ENCODE peak calls at places on chromosomes 13 and 19, in seven cellular contexts. Y is LNCaP clone FGC, O is fibroblast of villous mesenchyme, R is uterus, C is tibial nerve, S is body of pancreas, W is epithelial cell of proximal tubule. A is an unnamed sample.

GRCh38 chr19:54229146-54229545 is 6.3 kb upstream of the LILRB3 start:
- DNase-seq in W (no peak), R (no peak), C (no peak), Y (no peak), O (no peak), S (no peak), A (no peak)

GRCh38 chr13:24851546-24851945 is 87.6 kb downstream of the RNF17 start:
- DNase-seq in R (no peak), O (peak; percentile 63), Y (no peak), C (no peak), S (no peak), W (no peak), A (no peak)

GRCh38 chr19:42445948-42446347 is 3.2 kb upstream of the CXCL17 start:
- DNase-seq in W (no peak), R (no peak), O (no peak), C (no peak), Y (no peak), S (no peak), A (no peak)

GRCh38 chr19:17243340-17243853 is 2.3 kb downstream of the NR2F6 start:
- DNase-seq in R (no peak), S (peak; percentile 58), C (no peak), Y (no peak), W (no peak), O (no peak), A (no peak)

GRCh38 chr13:98473792-98474153 is 103.1 kb downstream of the STK24 start:
- DNase-seq in Y (peak; percentile 77), W (no peak), C (no peak), O (no peak), S (no peak), R (no peak), A (no peak)

GRCh38 chr19:48196321-48196761 is 25.9 kb downstream of the ZSWIM9 start:
- DNase-seq in R (no peak), S (no peak), O (no peak), W (no peak), Y (no peak), C (no peak), A (no peak)

GRCh38 chr13:27619711-27620376 is 485 bp downstream of the LNX2 start:
- DNase-seq in R (no peak), Y (no peak), S (no peak), W (no peak), C (peak; percentile 15), O (peak; percentile 27), A (no peak)

GRCh38 chr19:46076951-46077814 is 36.4 kb upstream of the IGFL4 start:
- DNase-seq in Y (no peak), S (peak; percentile 55), O (peak; percentile 80), C (no peak), R (peak; percentile 42), W (peak; percentile 29), A (peak; percentile 9)

GRCh38 chr19:7969560-7969949 is 26.1 kb upstream of the TIMM44 start:
- DNase-seq in R (no peak), O (no peak), C (no peak), S (no peak), Y (no peak), W (no peak), A (no peak)

GRCh38 chr13:50069255-50069654 is 54.0 kb downstream of the KCNRG start:
- DNase-seq in W (no peak), R (no peak), O (peak; percentile 74), Y (no peak), S (no peak), C (no peak), A (no peak)

GRCh38 chr19:48637948-48638830 is 1.0 kb upstream of the DBP start:
- DNase-seq in Y (peak; percentile 90), C (no peak), S (peak; percentile 94), W (peak; percentile 83), O (peak; percentile 97), R (peak; percentile 85), A (peak; percentile 84)

GRCh38 chr19:38173324-38174041 is 50.5 kb downstream of the DPF1 start:
- DNase-seq in R (no peak), Y (no peak), C (no peak), O (no peak), S (peak; percentile 70), W (no peak), A (no peak)

GRCh38 chr13:91557328-91557727 is 158.9 kb downstream of the GPC5 start:
- DNase-seq in Y (no peak), C (no peak), O (no peak), S (no peak), R (no peak), W (no peak), A (no peak)

GRCh38 chr13:39254606-39255005 is 216.3 kb downstream of the NHLRC3 start:
- DNase-seq in Y (no peak), C (no peak), W (no peak), O (no peak), R (no peak), S (no peak), A (no peak)

GRCh38 chr13:39259371-39259770 is 221.1 kb downstream of the NHLRC3 start:
- DNase-seq in R (no peak), W (no peak), O (no peak), Y (no peak), S (no peak), C (no peak), A (no peak)

GRCh38 chr13:39263033-39263432 is 224.8 kb downstream of the NHLRC3 start:
- DNase-seq in S (peak; percentile 32), R (peak; percentile 27), O (peak; percentile 27), W (no peak), C (peak; percentile 43), Y (no peak), A (no peak)

GRCh38 chr13:39253774-39254173 is 215.5 kb downstream of the NHLRC3 start:
- DNase-seq in R (no peak), O (peak; percentile 13), W (no peak), C (no peak), Y (no peak), S (no peak), A (peak; percentile 33)

GRCh38 chr13:39257642-39258041 is 219.4 kb downstream of the NHLRC3 start:
- DNase-seq in Y (no peak), W (no peak), R (no peak), O (no peak), S (no peak), C (no peak), A (no peak)
- TF ChIP-seq CTCF in Y (no peak), W (no peak), R (no peak), O (no peak), S (no peak), C (no peak), A (no peak)

GRCh38 chr19:43639507-43640423 is at the start of gene CADM4:
- DNase-seq in W (no peak), R (peak; percentile 33), O (no peak), C (no peak), S (peak; percentile 57), Y (no peak), A (no peak)

GRCh38 chr19:43641333-43641732 is 1.7 kb upstream of the CADM4 start:
- DNase-seq in O (no peak), R (no peak), C (no peak), S (no peak), Y (no peak), W (no peak), A (no peak)

GRCh38 chr19:43638214-43638990 is 1.2 kb downstream of the CADM4 start:
- DNase-seq in S (no peak), W (no peak), C (no peak), Y (no peak), O (no peak), R (no peak), A (no peak)

GRCh38 chr19:43640424-43640757 is 741 bp upstream of the CADM4 start:
- DNase-seq in C (no peak), W (no peak), R (no peak), O (no peak), S (no peak), Y (no peak), A (no peak)

GRCh38 chr19:43638991-43639494 is 607 bp downstream of the CADM4 start:
- DNase-seq in S (no peak), C (no peak), O (no peak), Y (no peak), W (no peak), R (no peak), A (no peak)
- H3K4me3 ChIP-seq in S (peak overlapping the region; percentile 25), C (peak overlapping the region; percentile 42), O (peak overlapping the region; percentile 35), Y (peak overlapping the region; percentile 49), W (peak overlapping the region; percentile 56), R (peak overlapping the region; percentile 52), A (no peak overlapping the region)

GRCh38 chr19:35309481-35310279 is 17.7 kb downstream of the MAG start:
- DNase-seq in R (peak; percentile 29), S (peak; percentile 67), C (no peak), W (peak; percentile 18), Y (no peak), O (peak; percentile 74), A (no peak)

GRCh38 chr19:35310331-35310730 is 18.4 kb downstream of the MAG start:
- DNase-seq in R (no peak), O (no peak), W (no peak), Y (no peak), C (no peak), S (no peak), A (no peak)

GRCh38 chr19:35306473-35307246 is 14.7 kb downstream of the MAG start:
- DNase-seq in C (no peak), W (no peak), S (no peak), R (no peak), O (no peak), Y (no peak), A (no peak)

GRCh38 chr19:35305181-35305580 is 13.2 kb downstream of the MAG start:
- DNase-seq in Y (no peak), R (no peak), S (no peak), W (no peak), O (no peak), C (no peak), A (no peak)

DNA sequence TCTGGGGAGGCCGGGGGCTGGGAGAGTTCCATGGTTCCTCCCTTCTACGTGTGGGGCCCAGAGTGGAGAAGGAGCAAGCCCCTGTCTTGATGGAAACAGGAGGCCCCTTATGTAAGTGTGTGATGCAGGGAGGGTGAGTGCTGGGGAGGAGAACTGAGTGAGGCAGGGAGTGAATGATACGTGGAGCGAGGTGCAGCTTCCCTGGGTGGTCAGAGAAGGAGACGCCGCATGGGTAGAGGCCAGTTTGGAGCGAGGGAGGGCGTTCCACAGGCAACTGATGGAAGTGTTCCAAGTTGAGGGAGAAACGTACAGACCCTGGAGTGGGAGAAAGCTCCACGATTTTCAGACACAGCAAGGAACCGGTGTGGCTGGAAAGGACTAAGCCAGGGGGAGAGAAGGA is 16.0 kb downstream of the MAG start:
- DNase-seq in R (no peak), O (no peak), C (no peak), S (no peak), W (no peak), Y (no peak), A (no peak)
- TF ChIP-seq CTCF in R (no peak), O (no peak), C (no peak), S (no peak), W (no peak), Y (no peak), A (no peak)

GRCh38 chr19:56899943-56900342 is 59.4 kb upstream of the PEG3 start:
- DNase-seq in S (no peak), W (no peak), Y (no peak), O (no peak), C (no peak), R (no peak), A (no peak)
- H3K4me3 ChIP-seq in S (no peak overlapping the region), W (no peak overlapping the region), Y (no peak overlapping the region), O (no peak overlapping the region), C (no peak overlapping the region), R (no peak overlapping the region), A (no peak overlapping the region)